ENCODE peak calls at places on chromosomes 2 and 18, in seven cellular contexts. Y, H, V, W, C, A and Z are unnamed samples.
A peak's percentile ranks its signal among the peaks of the same experiment; 100 is the strongest.

GRCh38 chr2:118056165-118056534 is 32.1 kb upstream of the INSIG2 start:
- DNase-seq in H (no peak), W (no peak), A (no peak), Y (no peak), C (no peak), V (no peak), Z (no peak)

GRCh38 chr2:96554293-96555145 is 18.0 kb downstream of the ARID5A start:
- DNase-seq in C (peak; percentile 41), H (peak; percentile 80), V (peak; percentile 53), W (peak; percentile 61), Y (peak; percentile 50), A (peak; percentile 85), Z (no peak)

GRCh38 chr2:213266421-213266820 is 17.8 kb upstream of the SPAG16 start:
- DNase-seq in A (no peak), C (no peak), Y (no peak), V (no peak), H (no peak), W (no peak), Z (no peak)

GRCh38 chr2:217853301-217853881 is 149.4 kb downstream of the TNS1 start:
- DNase-seq in H (no peak), Y (no peak), W (no peak), C (peak; percentile 69), V (peak; percentile 79), A (no peak), Z (no peak)

GRCh38 chr18:39564716-39565115 is 1999.1 kb upstream of the CELF4 start:
- DNase-seq in A (no peak), W (no peak), V (no peak), Y (no peak), H (no peak), C (no peak), Z (no peak)

GRCh38 chr18:47206945-47207637 is 30.9 kb upstream of the IER3IP1 start:
- DNase-seq in A (no peak), V (no peak), C (no peak), W (no peak), Y (peak; percentile 0), H (peak; percentile 22), Z (no peak)

GRCh38 chr2:138071720-138072719 is 107.7 kb downstream of the HNMT start:
- DNase-seq in V (no peak), W (no peak), Y (peak; percentile 62), H (no peak), A (no peak), C (peak; percentile 43), Z (no peak)

GRCh38 chr2:235836416-235837042 is 331.7 kb downstream of the GBX2 start:
- DNase-seq in C (peak; percentile 9), V (no peak), W (no peak), A (no peak), H (peak; percentile 46), Y (no peak), Z (no peak)

GRCh38 chr2:235002198-235003095 is 50.6 kb downstream of the SH3BP4 start:
- DNase-seq in V (peak; percentile 64), A (no peak), C (peak; percentile 58), Y (no peak), W (no peak), H (peak; percentile 60), Z (no peak)

GRCh38 chr2:33526132-33526531 is 49.7 kb downstream of the RASGRP3 start:
- DNase-seq in C (peak; percentile 43), V (peak; percentile 55), W (no peak), A (no peak), H (no peak), Y (peak; percentile 46), Z (no peak)

GRCh38 chr2:24021122-24021998 is 11.5 kb downstream of the MFSD2B start:
- DNase-seq in H (peak; percentile 87), C (no peak), V (no peak), Y (no peak), W (no peak), A (no peak), Z (no peak)

DNA sequence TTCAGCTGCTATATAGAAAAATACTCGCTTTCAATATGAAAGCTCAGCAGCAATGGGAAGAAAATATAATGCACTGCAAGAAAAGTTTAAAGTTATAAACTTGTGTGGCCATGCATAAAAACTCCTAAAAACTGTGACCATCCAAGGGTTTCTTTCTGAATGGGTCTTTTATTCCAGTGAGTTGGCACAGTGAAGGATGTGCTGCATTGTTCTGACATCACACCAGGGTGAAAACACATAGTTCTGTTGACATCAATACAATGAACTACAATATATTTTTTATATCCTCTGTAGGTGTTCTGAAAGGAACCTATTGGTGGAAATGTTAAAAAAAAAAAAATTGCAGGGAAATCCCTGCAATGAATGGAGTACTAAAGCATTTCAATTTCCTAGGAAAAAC is 80.2 kb downstream of the CDH20 start:
- DNase-seq in C (no peak), H (no peak), A (no peak), Y (no peak), V (no peak), W (no peak), Z (no peak)
- TF ChIP-seq CTCF in C (no peak), H (no peak), A (no peak), Y (no peak), V (no peak), W (no peak), Z (no peak)

GRCh38 chr2:38174646-38175096 is 98.7 kb upstream of the CYP1B1 start:
- DNase-seq in Y (peak; percentile 97), C (peak; percentile 98), V (peak; percentile 99), H (no peak), W (peak; percentile 57), A (no peak), Z (peak; percentile 98)
- H3K4me3 ChIP-seq in Y (no peak overlapping the region), C (no peak overlapping the region), V (peak overlapping the region; percentile 9), H (no peak overlapping the region), W (no peak overlapping the region), A (peak overlapping the region; percentile 20), Z (no peak overlapping the region)

GRCh38 chr2:70750320-70750719 is 17.7 kb downstream of the ADD2 start:
- DNase-seq in Y (no peak), A (no peak), W (no peak), V (no peak), H (no peak), C (no peak), Z (no peak)

GRCh38 chr2:70747284-70747683 is 20.7 kb downstream of the ADD2 start:
- DNase-seq in Y (no peak), C (no peak), A (no peak), H (no peak), W (no peak), V (no peak), Z (no peak)

GRCh38 chr2:70745276-70745675 is 22.7 kb downstream of the ADD2 start:
- DNase-seq in W (no peak), C (no peak), Y (no peak), V (no peak), H (no peak), A (no peak), Z (no peak)

GRCh38 chr2:70746076-70746475 is 21.9 kb downstream of the ADD2 start:
- DNase-seq in W (no peak), Y (no peak), C (no peak), A (no peak), V (no peak), H (no peak), Z (no peak)

GRCh38 chr2:70748002-70748779 is 19.8 kb downstream of the ADD2 start:
- DNase-seq in Y (no peak), A (no peak), V (no peak), H (peak; percentile 70), C (no peak), W (no peak), Z (no peak)
- TF ChIP-seq CTCF in Y (no peak), A (no peak), V (no peak), H (peak; percentile 43), C (no peak), W (no peak), Z (no peak)

DNA sequence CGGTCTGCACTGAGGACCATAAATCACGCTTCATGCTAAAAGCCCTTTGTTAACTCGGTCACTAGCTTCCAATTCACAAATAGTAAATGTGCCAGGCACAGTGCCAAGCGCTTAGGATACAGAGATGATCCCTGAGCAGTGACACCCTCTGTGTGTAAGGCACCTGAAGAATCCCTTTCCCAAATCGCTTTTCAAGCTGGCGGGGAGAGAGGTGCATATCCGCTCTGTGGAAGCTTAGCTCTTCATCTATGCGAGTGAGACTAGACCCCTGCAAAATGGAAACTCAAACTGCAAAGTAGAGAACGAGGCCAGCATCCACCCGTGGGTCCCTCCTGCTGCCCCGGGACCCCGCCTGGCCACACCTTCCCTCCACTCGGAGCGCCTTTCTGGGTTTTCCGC is 2.4 kb downstream of the PIEZO2 start:
- DNase-seq in C (no peak), W (no peak), V (no peak), H (peak; percentile 24), A (no peak), Y (no peak), Z (no peak)
- H3K4me3 ChIP-seq in C (no peak overlapping the region), W (no peak overlapping the region), V (no peak overlapping the region), H (peak overlapping the region; percentile 65), A (peak overlapping the region; percentile 52), Y (no peak overlapping the region), Z (peak overlapping the region; percentile 45)

GRCh38 chr2:224278531-224278930 is 123.4 kb downstream of the FAM124B start:
- DNase-seq in C (peak; percentile 33), V (peak; percentile 38), Y (peak; percentile 23), A (no peak), W (no peak), H (no peak), Z (no peak)
- TF ChIP-seq CTCF in C (no peak), V (no peak), Y (no peak), A (no peak), W (no peak), H (no peak), Z (no peak)

GRCh38 chr18:22170421-22171262 is 1.3 kb downstream of the GATA6 start:
- DNase-seq in H (peak; percentile 51), W (peak; percentile 58), A (peak; percentile 70), Y (peak; percentile 77), V (peak; percentile 58), C (peak; percentile 75), Z (no peak)
- H3K4me3 ChIP-seq in H (peak overlapping the region; percentile 82), W (peak overlapping the region; percentile 79), A (peak overlapping the region; percentile 79), Y (peak overlapping the region; percentile 76), V (peak overlapping the region; percentile 75), C (peak overlapping the region; percentile 77), Z (peak overlapping the region; percentile 80)

DNA sequence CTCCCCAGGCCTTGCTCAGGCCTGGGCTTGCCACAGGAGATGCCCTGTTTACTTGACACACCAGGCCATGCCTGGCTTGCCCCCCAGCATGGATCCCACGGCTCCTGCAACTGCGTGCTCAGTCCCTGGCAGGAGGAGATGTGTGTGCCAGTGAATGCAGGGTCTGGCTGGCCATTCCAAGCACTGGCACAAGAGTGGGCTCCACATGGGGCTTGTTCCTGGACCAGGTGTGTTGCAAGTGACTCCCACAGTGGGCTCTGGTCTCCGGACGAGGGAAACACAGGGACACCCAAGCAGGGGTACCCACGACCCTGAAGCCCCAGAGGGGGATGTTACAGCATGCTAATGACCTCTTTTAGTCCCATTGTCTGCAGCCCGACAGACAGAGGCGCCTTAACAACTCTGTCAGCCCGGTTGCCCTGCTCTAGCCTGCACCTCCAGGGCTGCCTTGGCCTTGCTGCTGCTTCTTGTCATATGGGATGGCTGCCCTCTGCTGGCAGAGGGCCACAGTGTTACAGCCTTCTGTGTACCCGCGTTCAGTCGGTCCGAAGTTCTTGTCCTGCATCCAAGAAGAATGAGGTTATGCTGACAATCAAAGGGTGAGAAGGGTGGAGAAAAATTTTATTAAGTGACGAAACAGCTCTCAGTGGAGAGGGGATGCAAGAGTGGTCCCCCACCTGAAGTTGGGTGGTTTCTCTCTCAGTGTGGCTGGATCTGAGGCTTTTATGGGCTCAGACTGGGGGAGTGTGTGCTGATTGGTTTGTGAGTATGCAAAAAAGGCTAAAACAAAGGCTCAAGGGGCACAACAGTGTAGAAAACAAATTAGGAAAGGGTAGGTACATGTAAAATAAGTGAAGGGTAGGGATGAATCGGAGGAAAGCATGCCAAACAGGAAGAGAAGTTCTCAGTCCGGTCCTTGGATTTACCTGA is 180.4 kb downstream of the MBD5 start:
- DNase-seq in W (peak; percentile 41), A (peak; percentile 70), C (peak; percentile 31), H (peak; percentile 89), V (peak; percentile 50), Y (peak; percentile 27), Z (no peak)
- TF ChIP-seq CTCF in W (peak; percentile 17), A (peak; percentile 45), C (peak; percentile 41), H (peak; percentile 98), V (peak; percentile 36), Y (peak; percentile 38), Z (peak; percentile 19)

GRCh38 chr2:127541849-127542630 is 6.6 kb downstream of the MYO7B start:
- DNase-seq in Y (no peak), V (peak; percentile 19), W (no peak), A (no peak), H (no peak), C (no peak), Z (no peak)
- H3K4me3 ChIP-seq in Y (no peak overlapping the region), V (no peak overlapping the region), W (no peak overlapping the region), A (no peak overlapping the region), H (no peak overlapping the region), C (no peak overlapping the region), Z (no peak overlapping the region)